ENCODE peak calls at places on chromosome 7, in eight cellular contexts. One of them, this sample, is unnamed.

GRCh38 chr7:30733216-30733615 is 18.7 kb upstream of the INMT start:
- DNase-seq in neural crest cell: no peak
- DNase-seq in tibial artery: no peak
- DNase-seq in SK-N-SH: no peak
- DNase-seq in fibroblast of mammary gland: no peak
- DNase-seq in breast epithelium: no peak
- DNase-seq in GM12865: no peak
- DNase-seq in WTC11: no peak
- DNase-seq in this sample: no peak

GRCh38 chr7:2938514-2939192 is 94.5 kb upstream of the GNA12 start:
- DNase-seq in neural crest cell: no peak
- DNase-seq in tibial artery: no peak
- DNase-seq in SK-N-SH: no peak
- DNase-seq in fibroblast of mammary gland: no peak
- DNase-seq in breast epithelium: no peak
- DNase-seq in GM12865: no peak
- DNase-seq in WTC11: peak; percentile 10
- DNase-seq in this sample: peak; percentile 25

GRCh38 chr7:39605087-39605486 is 18.3 kb upstream of the RALA start:
- DNase-seq in neural crest cell: no peak
- DNase-seq in tibial artery: no peak
- DNase-seq in SK-N-SH: no peak
- DNase-seq in fibroblast of mammary gland: peak; percentile 75
- DNase-seq in breast epithelium: no peak
- DNase-seq in GM12865: no peak
- DNase-seq in WTC11: no peak
- DNase-seq in this sample: no peak

GRCh38 chr7:18768256-18768655 is 272.7 kb downstream of the HDAC9 start:
- DNase-seq in neural crest cell: no peak
- DNase-seq in tibial artery: no peak
- DNase-seq in SK-N-SH: no peak
- DNase-seq in fibroblast of mammary gland: peak; percentile 78
- DNase-seq in breast epithelium: no peak
- DNase-seq in GM12865: no peak
- DNase-seq in WTC11: no peak
- DNase-seq in this sample: no peak

GRCh38 chr7:92768501-92769360 is 67.6 kb downstream of the CDK6 start:
- DNase-seq in neural crest cell: no peak
- DNase-seq in tibial artery: no peak
- DNase-seq in SK-N-SH: peak; percentile 60
- DNase-seq in fibroblast of mammary gland: peak; percentile 76
- DNase-seq in breast epithelium: no peak
- DNase-seq in GM12865: peak; percentile 82
- DNase-seq in WTC11: no peak
- DNase-seq in this sample: no peak

GRCh38 chr7:19305698-19306097 is 160.5 kb upstream of the FERD3L start:
- DNase-seq in neural crest cell: no peak
- DNase-seq in tibial artery: no peak
- DNase-seq in SK-N-SH: no peak
- DNase-seq in fibroblast of mammary gland: no peak
- DNase-seq in breast epithelium: no peak
- DNase-seq in GM12865: peak; percentile 5
- DNase-seq in WTC11: no peak
- DNase-seq in this sample: no peak

GRCh38 chr7:84985073-84985784 is 201.6 kb downstream of the SEMA3D start:
- DNase-seq in neural crest cell: no peak
- DNase-seq in tibial artery: no peak
- DNase-seq in SK-N-SH: no peak
- DNase-seq in fibroblast of mammary gland: no peak
- DNase-seq in breast epithelium: no peak
- DNase-seq in GM12865: no peak
- DNase-seq in WTC11: no peak
- DNase-seq in this sample: no peak

GRCh38 chr7:49812534-49812933 is 39.1 kb downstream of the VWC2 start:
- DNase-seq in neural crest cell: no peak
- DNase-seq in tibial artery: no peak
- DNase-seq in SK-N-SH: no peak
- DNase-seq in fibroblast of mammary gland: no peak
- DNase-seq in breast epithelium: no peak
- DNase-seq in GM12865: no peak
- DNase-seq in WTC11: no peak
- DNase-seq in this sample: no peak

GRCh38 chr7:92880212-92881090 is 44.1 kb upstream of the CDK6 start:
- DNase-seq in neural crest cell: no peak
- DNase-seq in tibial artery: no peak
- DNase-seq in SK-N-SH: peak; percentile 39
- DNase-seq in fibroblast of mammary gland: peak; percentile 37
- DNase-seq in breast epithelium: no peak
- DNase-seq in GM12865: peak; percentile 63
- DNase-seq in WTC11: peak; percentile 63
- DNase-seq in this sample: peak; percentile 77

DNA sequence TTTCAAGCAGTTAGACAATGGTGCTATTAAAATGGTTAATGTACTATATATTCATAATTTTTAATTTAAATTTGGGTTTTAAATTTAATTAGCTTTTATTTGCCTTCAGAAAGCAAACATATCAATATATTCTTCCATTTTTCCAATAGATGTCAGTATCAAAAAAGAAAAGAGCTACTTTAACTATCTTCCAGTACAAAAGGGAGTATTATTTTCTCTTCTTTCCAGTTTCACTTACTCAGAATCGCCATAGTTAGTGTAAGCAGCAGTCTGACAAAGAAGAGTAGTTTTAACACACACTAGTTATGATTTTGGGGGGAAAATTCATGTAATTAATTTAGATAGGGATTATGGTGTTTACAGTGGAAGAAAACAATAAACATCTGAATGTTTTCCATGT is 272.6 kb upstream of the DGKB start:
- DNase-seq in neural crest cell: no peak
- DNase-seq in tibial artery: no peak
- DNase-seq in SK-N-SH: no peak
- DNase-seq in fibroblast of mammary gland: no peak
- DNase-seq in breast epithelium: no peak
- DNase-seq in GM12865: no peak
- DNase-seq in WTC11: no peak
- DNase-seq in this sample: no peak
- TF ChIP-seq CTCF in neural crest cell: no peak
- TF ChIP-seq CTCF in tibial artery: no peak
- TF ChIP-seq CTCF in SK-N-SH: no peak
- TF ChIP-seq CTCF in fibroblast of mammary gland: no peak
- TF ChIP-seq CTCF in breast epithelium: no peak
- TF ChIP-seq CTCF in GM12865: no peak
- TF ChIP-seq CTCF in WTC11: no peak
- TF ChIP-seq CTCF in this sample: no peak

GRCh38 chr7:1400351-1400750 is 58.9 kb downstream of the MICALL2 start:
- DNase-seq in neural crest cell: no peak
- DNase-seq in tibial artery: no peak
- DNase-seq in SK-N-SH: no peak
- DNase-seq in fibroblast of mammary gland: no peak
- DNase-seq in breast epithelium: no peak
- DNase-seq in GM12865: no peak
- DNase-seq in WTC11: peak; percentile 47
- DNase-seq in this sample: no peak

GRCh38 chr7:1402791-1403755 is 56.2 kb downstream of the MICALL2 start:
- DNase-seq in neural crest cell: no peak
- DNase-seq in tibial artery: no peak
- DNase-seq in SK-N-SH: peak; percentile 35
- DNase-seq in fibroblast of mammary gland: no peak
- DNase-seq in breast epithelium: no peak
- DNase-seq in GM12865: no peak
- DNase-seq in WTC11: no peak
- DNase-seq in this sample: no peak

GRCh38 chr7:1402110-1402790 is 57.0 kb downstream of the MICALL2 start:
- DNase-seq in neural crest cell: no peak
- DNase-seq in tibial artery: no peak
- DNase-seq in SK-N-SH: no peak
- DNase-seq in fibroblast of mammary gland: no peak
- DNase-seq in breast epithelium: no peak
- DNase-seq in GM12865: no peak
- DNase-seq in WTC11: no peak
- DNase-seq in this sample: no peak

GRCh38 chr7:1403844-1404404 is 55.3 kb downstream of the MICALL2 start:
- DNase-seq in neural crest cell: no peak
- DNase-seq in tibial artery: no peak
- DNase-seq in SK-N-SH: peak; percentile 77
- DNase-seq in fibroblast of mammary gland: peak; percentile 23
- DNase-seq in breast epithelium: no peak
- DNase-seq in GM12865: no peak
- DNase-seq in WTC11: peak; percentile 38
- DNase-seq in this sample: no peak

GRCh38 chr7:1401011-1401410 is 58.3 kb downstream of the MICALL2 start:
- DNase-seq in neural crest cell: no peak
- DNase-seq in tibial artery: no peak
- DNase-seq in SK-N-SH: no peak
- DNase-seq in fibroblast of mammary gland: no peak
- DNase-seq in breast epithelium: no peak
- DNase-seq in GM12865: no peak
- DNase-seq in WTC11: no peak
- DNase-seq in this sample: no peak
- TF ChIP-seq CTCF in neural crest cell: no peak
- TF ChIP-seq CTCF in tibial artery: no peak
- TF ChIP-seq CTCF in SK-N-SH: no peak
- TF ChIP-seq CTCF in fibroblast of mammary gland: no peak
- TF ChIP-seq CTCF in breast epithelium: no peak
- TF ChIP-seq CTCF in GM12865: no peak
- TF ChIP-seq CTCF in WTC11: no peak
- TF ChIP-seq CTCF in this sample: no peak

GRCh38 chr7:41732279-41733062 is 29.6 kb upstream of the INHBA start:
- DNase-seq in neural crest cell: no peak
- DNase-seq in tibial artery: no peak
- DNase-seq in SK-N-SH: no peak
- DNase-seq in fibroblast of mammary gland: peak; percentile 57
- DNase-seq in breast epithelium: no peak
- DNase-seq in GM12865: no peak
- DNase-seq in WTC11: no peak
- DNase-seq in this sample: no peak
- TF ChIP-seq CTCF in neural crest cell: peak; percentile 78
- TF ChIP-seq CTCF in tibial artery: peak; percentile 41
- TF ChIP-seq CTCF in SK-N-SH: peak; percentile 84
- TF ChIP-seq CTCF in fibroblast of mammary gland: peak; percentile 44
- TF ChIP-seq CTCF in breast epithelium: no peak
- TF ChIP-seq CTCF in GM12865: peak; percentile 3
- TF ChIP-seq CTCF in WTC11: no peak
- TF ChIP-seq CTCF in this sample: peak; percentile 75

DNA sequence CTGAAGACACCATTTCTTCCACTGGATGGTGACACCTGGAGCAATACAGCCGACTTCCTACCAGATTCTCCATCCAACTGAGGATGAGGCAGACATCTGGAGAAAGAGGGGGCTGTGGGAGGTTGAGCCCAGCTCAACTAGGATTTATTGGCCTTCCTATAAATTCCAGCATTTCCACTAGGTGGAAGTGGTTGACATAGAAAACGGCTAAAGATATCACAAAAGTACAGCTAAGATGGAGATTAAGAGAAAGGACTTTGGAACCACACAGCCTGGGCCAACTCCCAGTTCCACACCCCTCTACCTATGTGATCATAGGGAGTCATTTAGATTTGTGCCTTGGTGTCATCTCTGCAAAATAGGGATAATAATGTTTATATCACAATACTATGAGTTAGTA is 61.3 kb upstream of the CAV2 start:
- DNase-seq in neural crest cell: no peak
- DNase-seq in tibial artery: no peak
- DNase-seq in SK-N-SH: no peak
- DNase-seq in fibroblast of mammary gland: peak; percentile 60
- DNase-seq in breast epithelium: no peak
- DNase-seq in GM12865: no peak
- DNase-seq in WTC11: no peak
- DNase-seq in this sample: no peak
- TF ChIP-seq CTCF in neural crest cell: no peak
- TF ChIP-seq CTCF in tibial artery: peak; percentile 16
- TF ChIP-seq CTCF in SK-N-SH: peak; percentile 60
- TF ChIP-seq CTCF in fibroblast of mammary gland: peak; percentile 34
- TF ChIP-seq CTCF in breast epithelium: no peak
- TF ChIP-seq CTCF in GM12865: no peak
- TF ChIP-seq CTCF in WTC11: no peak
- TF ChIP-seq CTCF in this sample: no peak